ENCODE peak calls at places on chromosome 21, in six cellular contexts. D, H, I, E, X and U are unnamed samples.

GRCh38 chr21:26795866-26796329 is 49.3 kb downstream of the ADAMTS1 start:
- DNase-seq in D (no peak), H (peak; percentile 97), I (no peak), E (peak; percentile 72), X (peak; percentile 12), U (no peak)

GRCh38 chr21:41712201-41712600 is 54.7 kb downstream of the RIPK4 start:
- DNase-seq in D (no peak), H (no peak), I (no peak), E (no peak), X (no peak), U (no peak)

GRCh38 chr21:39474545-39474944 is 22.8 kb downstream of the SH3BGR start:
- DNase-seq in D (no peak), H (no peak), I (no peak), E (no peak), X (no peak), U (no peak)

GRCh38 chr21:42218836-42219605 is at the start of gene ABCG1:
- DNase-seq in D (peak; percentile 71), H (no peak), I (peak; percentile 38), E (peak; percentile 73), X (peak; percentile 89), U (no peak)

GRCh38 chr21:30439975-30440374 is at the start of gene KRTAP15-1:
- DNase-seq in D (no peak), H (no peak), I (no peak), E (no peak), X (no peak), U (no peak)

GRCh38 chr21:42395302-42395701 is 550 bp downstream of the TMPRSS3 start:
- DNase-seq in D (no peak), H (no peak), I (no peak), E (no peak), X (no peak), U (no peak)

GRCh38 chr21:39313042-39313456 is 383 bp downstream of the BRWD1 start:
- DNase-seq in D (no peak), H (peak; percentile 4), I (peak; percentile 40), E (peak; percentile 44), X (peak; percentile 58), U (no peak)

GRCh38 chr21:31888936-31889371 is 16.1 kb downstream of the HUNK start:
- DNase-seq in D (no peak), H (no peak), I (no peak), E (no peak), X (peak; percentile 43), U (no peak)

GRCh38 chr21:41480086-41480690 is 27.8 kb downstream of the TMPRSS2 start:
- DNase-seq in D (no peak), H (no peak), I (no peak), E (peak; percentile 71), X (no peak), U (no peak)

GRCh38 chr21:38438476-38438893 is 59.8 kb downstream of the ERG start:
- DNase-seq in D (peak; percentile 69), H (peak; percentile 97), I (no peak), E (no peak), X (no peak), U (no peak)

GRCh38 chr21:38930838-38931237 is 125.1 kb downstream of the ETS2 start:
- DNase-seq in D (no peak), H (no peak), I (no peak), E (no peak), X (no peak), U (no peak)

GRCh38 chr21:28142692-28143091 is 850.0 kb downstream of the LTN1 start:
- DNase-seq in D (no peak), H (peak; percentile 69), I (no peak), E (no peak), X (no peak), U (no peak)

GRCh38 chr21:15057290-15057689 is 7.5 kb downstream of the NRIP1 start:
- DNase-seq in D (no peak), H (no peak), I (no peak), E (peak; percentile 62), X (no peak), U (no peak)

GRCh38 chr21:39033878-39034589 is 149.2 kb downstream of the PSMG1 start:
- DNase-seq in D (peak; percentile 82), H (peak; percentile 37), I (no peak), E (peak; percentile 94), X (no peak), U (no peak)

GRCh38 chr21:44955141-44955802 is 15.4 kb downstream of the SLX9 start:
- DNase-seq in D (peak; percentile 39), H (peak; percentile 63), I (no peak), E (no peak), X (no peak), U (no peak)

GRCh38 chr21:21046063-21046462 is 47.9 kb downstream of the NCAM2 start:
- DNase-seq in D (no peak), H (no peak), I (no peak), E (no peak), X (no peak), U (no peak)

GRCh38 chr21:34818663-34819158 is 149.9 kb downstream of the CLIC6 start:
- DNase-seq in D (no peak), H (no peak), I (no peak), E (peak; percentile 13), X (no peak), U (no peak)

GRCh38 chr21:42199488-42200463 is 19.2 kb upstream of the ABCG1 start:
- DNase-seq in D (no peak), H (peak; percentile 9), I (no peak), E (no peak), X (no peak), U (no peak)

GRCh38 chr21:30152792-30153191 is 13.8 kb downstream of the CLDN17 start:
- DNase-seq in D (no peak), H (no peak), I (no peak), E (no peak), X (no peak), U (no peak)

GRCh38 chr21:33380483-33380998 is 22.7 kb upstream of the IFNGR2 start:
- DNase-seq in D (peak; percentile 95), H (peak; percentile 94), I (peak; percentile 85), E (peak; percentile 89), X (no peak), U (peak; percentile 98)

GRCh38 chr21:21730524-21730923 is 732.3 kb downstream of the NCAM2 start:
- DNase-seq in D (no peak), H (no peak), I (no peak), E (no peak), X (no peak), U (no peak)

GRCh38 chr21:32334980-32335471 is 36.4 kb downstream of the MRAP start:
- DNase-seq in D (no peak), H (no peak), I (no peak), E (no peak), X (no peak), U (no peak)

GRCh38 chr21:35616090-35616489 is 444.2 kb downstream of the SETD4 start:
- DNase-seq in D (no peak), H (peak; percentile 49), I (no peak), E (no peak), X (no peak), U (no peak)

DNA sequence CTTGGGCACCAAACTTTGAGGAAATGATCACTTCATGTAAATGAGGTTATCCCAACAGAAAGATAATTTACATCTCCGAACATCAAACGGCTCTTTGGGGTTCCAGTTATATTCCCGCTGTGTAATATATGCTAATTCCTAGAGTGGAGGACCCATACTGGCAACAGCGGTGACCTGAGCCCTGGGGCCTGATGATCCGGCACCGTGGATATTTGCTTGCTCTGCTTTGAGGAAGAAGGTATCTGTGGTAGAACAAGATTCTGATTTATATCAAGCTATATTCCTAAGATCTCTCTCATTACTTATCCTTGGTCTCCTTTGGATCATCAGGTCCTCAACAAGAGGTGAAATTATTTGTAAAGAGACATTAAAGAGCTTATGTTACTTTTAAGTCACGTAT is 56.9 kb downstream of the MRPL39 start:
- DNase-seq in D (no peak), H (no peak), I (no peak), E (no peak), X (no peak), U (no peak)
- H3K27ac ChIP-seq in D (no peak overlapping the region), H (no peak overlapping the region), I (no peak overlapping the region), E (no peak overlapping the region), X (no peak overlapping the region), U (no peak overlapping the region)

DNA sequence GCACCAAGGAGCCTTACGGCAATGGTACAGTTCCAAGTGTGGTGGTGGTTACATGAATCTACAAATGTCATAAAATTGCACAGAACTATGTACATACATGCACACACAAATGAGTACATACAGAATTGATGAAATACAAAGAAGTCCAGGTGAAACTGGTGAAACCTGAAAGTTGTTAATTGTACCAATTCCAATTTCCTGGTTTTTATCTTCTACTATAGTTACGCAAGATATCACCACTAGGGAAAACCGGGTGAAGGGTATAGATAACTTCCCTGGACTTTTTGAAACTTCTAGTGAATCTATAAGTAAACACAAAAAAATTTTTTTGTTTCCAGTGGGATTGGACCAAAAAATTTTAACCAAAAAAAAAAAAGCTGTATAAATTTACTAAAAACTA is 18.9 kb downstream of the HSF2BP start:
- DNase-seq in D (no peak), H (no peak), I (no peak), E (no peak), X (no peak), U (no peak)
- TF ChIP-seq CTCF in D (no peak), H (no peak), I (no peak), E (no peak), X (no peak), U (no peak)

GRCh38 chr21:46096997-46097825 is 701 bp upstream of the COL6A2 start:
- DNase-seq in D (no peak), H (no peak), I (peak; percentile 10), E (peak; percentile 17), X (no peak), U (peak; percentile 6)

GRCh38 chr21:46095106-46095719 is 2.7 kb upstream of the COL6A2 start:
- DNase-seq in D (no peak), H (no peak), I (peak; percentile 6), E (no peak), X (no peak), U (peak; percentile 66)

GRCh38 chr21:46095814-46096595 is 1.9 kb upstream of the COL6A2 start:
- DNase-seq in D (no peak), H (no peak), I (peak; percentile 8), E (no peak), X (no peak), U (no peak)

GRCh38 chr21:46097826-46098286 is at the start of gene COL6A2:
- DNase-seq in D (peak; percentile 55), H (peak; percentile 36), I (peak; percentile 58), E (peak; percentile 40), X (peak; percentile 97), U (peak; percentile 8)

DNA sequence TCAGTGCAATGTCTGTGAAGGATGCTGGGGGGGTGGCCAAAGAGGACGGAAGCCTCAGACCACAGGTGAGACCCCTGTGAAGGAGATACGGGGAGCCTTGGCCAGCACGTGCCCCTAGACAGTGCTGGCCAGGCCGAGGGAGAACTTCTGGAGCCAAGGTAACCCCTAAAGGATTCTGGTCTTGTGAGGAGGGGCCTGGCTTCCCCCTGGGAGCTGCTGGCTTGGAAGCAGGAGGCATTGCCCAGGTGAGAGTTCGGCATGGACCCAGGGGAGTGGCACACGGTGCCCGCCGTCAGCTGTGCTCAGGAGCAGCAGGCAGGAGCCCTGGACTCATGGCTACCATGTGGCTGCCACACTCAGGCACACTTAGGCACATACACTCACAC is 1.3 kb upstream of the COL6A2 start:
- DNase-seq in D (no peak), H (no peak), I (peak; percentile 9), E (no peak), X (no peak), U (no peak)
- H3K27me3 ChIP-seq in D (peaks cover 35% of the 10 kb centered on the region), H (no peaks in the 10 kb centered on the region), I (no peaks in the 10 kb centered on the region), E (peaks cover 22% of the 10 kb centered on the region), X (no peaks in the 10 kb centered on the region), U (no peaks in the 10 kb centered on the region)

DNA sequence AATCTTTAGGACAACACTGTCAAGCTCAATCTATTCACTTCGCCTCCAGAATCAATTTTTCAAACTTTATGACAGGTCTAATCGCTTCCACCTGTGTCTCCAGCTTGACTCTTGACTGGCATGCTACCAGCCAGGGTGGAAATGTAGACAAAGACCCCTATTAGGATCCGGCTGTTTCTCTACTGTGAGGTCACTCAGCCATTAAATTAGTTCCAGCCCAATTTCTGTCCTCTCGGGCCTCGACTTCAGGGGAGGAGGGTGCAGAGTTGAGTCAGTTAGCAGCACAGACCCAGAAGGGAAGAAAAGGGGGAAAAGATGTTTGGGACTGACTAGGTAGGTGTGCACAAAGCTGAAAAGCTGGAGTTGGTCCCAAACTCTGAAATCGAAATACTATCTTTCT is 78.5 kb downstream of the HLCS start:
- DNase-seq in D (no peak), H (no peak), I (no peak), E (no peak), X (peak; percentile 54), U (no peak)
- H3K27ac ChIP-seq in D (no peak overlapping the region), H (no peak overlapping the region), I (no peak overlapping the region), E (no peak overlapping the region), X (no peak overlapping the region), U (no peak overlapping the region)